ENCODE peak calls at places on chromosomes 13 and 19, in nine cellular contexts. Z, U, T, K, P, N, F, H and B are unnamed samples.

GRCh38 chr13:64289702-64290101 is 2874.1 kb upstream of the PCDH20 start:
- DNase-seq in N (no peak), T (no peak), Z (no peak), P (no peak), F (no peak), U (no peak), K (no peak), H (no peak), B (no peak)

GRCh38 chr19:34365463-34366401 is 736 bp downstream of the GPI start:
- DNase-seq in K (peak; percentile 72), U (peak; percentile 69), H (peak; percentile 22), T (no peak), Z (no peak), P (peak; percentile 52), F (peak; percentile 62), N (no peak), B (no peak)

GRCh38 chr13:112176746-112177119 is 109.8 kb downstream of the SOX1 start:
- DNase-seq in T (no peak), F (no peak), P (no peak), H (no peak), Z (peak; percentile 26), U (no peak), N (no peak), K (no peak), B (no peak)

GRCh38 chr13:27920677-27921420 is 1.0 kb downstream of the PDX1 start:
- DNase-seq in Z (no peak), N (no peak), K (peak; percentile 46), F (no peak), T (no peak), U (no peak), P (no peak), H (peak; percentile 11), B (no peak)

GRCh38 chr19:45047188-45047797 is 8.4 kb downstream of the CLASRP start:
- DNase-seq in P (no peak), F (no peak), H (no peak), K (no peak), N (no peak), T (no peak), U (no peak), Z (no peak), B (no peak)

GRCh38 chr19:14410054-14410774 is 8.9 kb downstream of the DDX39A start:
- DNase-seq in P (no peak), T (no peak), Z (peak; percentile 70), H (no peak), N (no peak), U (no peak), F (no peak), K (no peak), B (no peak)

GRCh38 chr13:44396963-44397580 is 23.4 kb downstream of the SERP2 start:
- DNase-seq in U (peak; percentile 36), P (peak; percentile 51), K (no peak), T (no peak), Z (no peak), F (no peak), H (no peak), N (no peak), B (no peak)

GRCh38 chr19:10291554-10292205 is 1.9 kb downstream of the ICAM5 start:
- DNase-seq in T (no peak), H (no peak), F (no peak), K (peak; percentile 58), Z (no peak), P (no peak), U (no peak), N (no peak), B (no peak)

GRCh38 chr19:44512326-44513298 is 12.3 kb upstream of the ZNF180 start:
- DNase-seq in Z (no peak), H (peak; percentile 26), N (no peak), T (no peak), U (no peak), K (peak; percentile 76), F (no peak), P (no peak), B (no peak)

GRCh38 chr19:313988-314815 is 23.0 kb upstream of the PLPP2 start:
- DNase-seq in N (no peak), P (no peak), Z (peak; percentile 23), T (no peak), U (no peak), H (no peak), F (peak; percentile 22), K (no peak), B (no peak)

GRCh38 chr19:9431475-9431874 is 3.9 kb downstream of the ZNF266 start:
- DNase-seq in Z (no peak), K (peak; percentile 46), H (peak; percentile 39), T (no peak), P (peak; percentile 33), N (peak; percentile 20), F (no peak), U (no peak), B (no peak)

GRCh38 chr19:12965017-12965811 is 4.2 kb upstream of the DAND5 start:
- DNase-seq in Z (peak; percentile 85), U (peak; percentile 82), N (peak; percentile 69), T (no peak), H (peak; percentile 85), F (peak; percentile 72), P (peak; percentile 86), K (peak; percentile 80), B (peak; percentile 82)

GRCh38 chr19:4295972-4296771 is 6.0 kb downstream of the TMIGD2 start:
- DNase-seq in Z (no peak), K (no peak), T (no peak), N (no peak), H (no peak), F (no peak), U (no peak), P (no peak), B (no peak)

GRCh38 chr19:7907122-7907521 is 3.4 kb downstream of the MAP2K7 start:
- DNase-seq in U (no peak), F (no peak), T (no peak), N (no peak), Z (no peak), P (no peak), H (no peak), K (no peak), B (no peak)

GRCh38 chr19:46372901-46373572 is 26.1 kb downstream of the PPP5C start:
- DNase-seq in H (no peak), F (no peak), T (no peak), U (no peak), P (no peak), Z (no peak), K (peak; percentile 79), N (no peak), B (peak; percentile 52)

GRCh38 chr19:11191273-11191755 is 6.0 kb downstream of the KANK2 start:
- DNase-seq in T (no peak), H (no peak), P (peak; percentile 85), F (peak; percentile 72), U (peak; percentile 88), K (peak; percentile 74), Z (no peak), N (no peak), B (no peak)

GRCh38 chr13:26095338-26095737 is 43.5 kb upstream of the SHISA2 start:
- DNase-seq in U (no peak), K (no peak), Z (no peak), T (no peak), F (no peak), H (no peak), P (no peak), N (no peak), B (no peak)

GRCh38 chr19:30287973-30288372 is 84.2 kb upstream of the ZNF536 start:
- DNase-seq in H (no peak), N (no peak), T (no peak), K (no peak), Z (no peak), U (no peak), P (no peak), F (no peak), B (no peak)

GRCh38 chr19:17777840-17778620 is 16.9 kb upstream of the B3GNT3 start:
- DNase-seq in U (peak; percentile 65), Z (no peak), T (no peak), F (peak; percentile 79), P (peak; percentile 54), H (peak; percentile 45), K (peak; percentile 69), N (no peak), B (no peak)

GRCh38 chr19:19417618-19418270 is 12.3 kb downstream of the GATAD2A start:
- DNase-seq in P (no peak), N (no peak), K (no peak), T (no peak), H (no peak), U (no peak), Z (no peak), F (no peak), B (no peak)

GRCh38 chr19:14494910-14495677 is 833 bp downstream of the GIPC1 start:
- DNase-seq in T (no peak), K (peak; percentile 51), Z (no peak), P (no peak), U (no peak), F (peak; percentile 73), H (no peak), N (no peak), B (no peak)

GRCh38 chr19:11064831-11065303 is 24.4 kb upstream of the LDLR start:
- DNase-seq in F (no peak), N (no peak), K (peak; percentile 54), P (no peak), T (no peak), Z (no peak), H (no peak), U (no peak), B (no peak)

GRCh38 chr13:26186995-26187394 is 35.1 kb downstream of the RNF6 start:
- DNase-seq in N (no peak), U (no peak), P (no peak), H (peak; percentile 2), F (no peak), T (no peak), K (peak; percentile 29), Z (no peak), B (no peak)

GRCh38 chr19:53597023-53597422 is 34.8 kb upstream of the DPRX start:
- DNase-seq in U (no peak), P (no peak), H (no peak), K (no peak), T (no peak), N (no peak), Z (no peak), F (no peak), B (no peak)

GRCh38 chr19:33417751-33418150 is 44.2 kb downstream of the CEBPG start:
- DNase-seq in U (no peak), Z (no peak), F (no peak), H (no peak), P (no peak), T (no peak), N (no peak), K (no peak), B (no peak)

GRCh38 chr13:24511019-24511823 is 1.4 kb downstream of the PARP4 start:
- DNase-seq in P (no peak), T (no peak), H (peak; percentile 76), F (peak; percentile 50), K (peak; percentile 92), U (no peak), N (peak; percentile 19), Z (no peak), B (peak; percentile 22)

GRCh38 chr19:45981350-45981749 is 7.7 kb upstream of the NOVA2 start:
- DNase-seq in F (no peak), N (no peak), U (no peak), T (no peak), H (no peak), K (peak; percentile 28), P (no peak), Z (no peak), B (no peak)